ENCODE peak calls at places on chromosomes 12 and 14, in four cellular contexts. X is WTC11, Q is HepG2, O is K562. D is an unnamed sample.

GRCh38 chr12:19778111-19778688 is 338.9 kb downstream of the AEBP2 start:
- DNase-seq in O (no peak), Q (no peak), X (no peak), D (no peak)

GRCh38 chr12:5557906-5558305 is 126.0 kb downstream of the NTF3 start:
- DNase-seq in X (no peak), Q (no peak), O (no peak), D (no peak)

GRCh38 chr12:26327975-26328635 is 132.7 kb downstream of the SSPN start:
- DNase-seq in Q (no peak), O (no peak), X (no peak), D (no peak)

GRCh38 chr12:113841786-113842185 is 124.3 kb downstream of the RBM19 start:
- DNase-seq in O (no peak), X (no peak), Q (no peak), D (no peak)

GRCh38 chr14:70782361-70782760 is 27.0 kb downstream of the MAP3K9 start:
- DNase-seq in O (no peak), Q (no peak), X (no peak), D (no peak)

GRCh38 chr12:97982684-97983083 is 520.1 kb downstream of the RMST start:
- DNase-seq in Q (no peak), O (no peak), X (no peak), D (no peak)

GRCh38 chr14:84541008-84541407 is 988.9 kb upstream of the FLRT2 start:
- DNase-seq in O (no peak), X (no peak), Q (no peak), D (no peak)

GRCh38 chr12:109462868-109463692 is 14.0 kb downstream of the KCTD10 start:
- DNase-seq in O (no peak), X (peak; percentile 31), Q (peak; percentile 63), D (no peak)

GRCh38 chr14:90804776-90805391 is 11.3 kb downstream of the TTC7B start:
- DNase-seq in X (no peak), Q (no peak), O (no peak), D (no peak)

GRCh38 chr12:132547207-132547740 is 57.3 kb downstream of the FBRSL1 start:
- DNase-seq in X (no peak), Q (no peak), O (no peak), D (no peak)

GRCh38 chr12:585062-586061 is 77.9 kb downstream of the NINJ2 start:
- DNase-seq in X (no peak), Q (peak; percentile 90), O (no peak), D (no peak)

GRCh38 chr14:76862546-76863282 is 36.5 kb downstream of the LRRC74A start:
- DNase-seq in O (no peak), Q (no peak), X (no peak), D (no peak)

GRCh38 chr12:112097641-112098040 is 10.9 kb downstream of the NAA25 start:
- DNase-seq in O (no peak), Q (no peak), X (no peak), D (no peak)

GRCh38 chr14:25381498-25381897 is 331.6 kb upstream of the STXBP6 start:
- DNase-seq in O (no peak), Q (peak; percentile 41), X (no peak), D (no peak)

GRCh38 chr14:102969060-102969791 is 46.8 kb downstream of the AMN start:
- DNase-seq in Q (no peak), O (no peak), X (no peak), D (no peak)

GRCh38 chr12:100375023-100375737 is 18.3 kb downstream of the SLC17A8 start:
- DNase-seq in Q (no peak), O (no peak), X (no peak), D (no peak)

GRCh38 chr12:97308576-97309198 is 153.9 kb upstream of the RMST start:
- DNase-seq in X (no peak), O (peak; percentile 24), Q (peak; percentile 39), D (peak; percentile 15)

GRCh38 chr14:42174357-42174756 is 567.7 kb downstream of the LRFN5 start:
- DNase-seq in Q (no peak), X (no peak), O (no peak), D (no peak)

GRCh38 chr14:60353410-60353809 is 104.4 kb downstream of the PPM1A start:
- DNase-seq in Q (no peak), X (no peak), O (no peak), D (no peak)

GRCh38 chr14:30610719-30611388 is 11.3 kb upstream of the SCFD1 start:
- DNase-seq in O (peak; percentile 10), X (no peak), Q (peak; percentile 75), D (no peak)

GRCh38 chr12:110345176-110345651 is 58.3 kb downstream of the ANAPC7 start:
- DNase-seq in O (no peak), Q (peak; percentile 97), X (no peak), D (no peak)

GRCh38 chr14:92886337-92886736 is 36.6 kb upstream of the CHGA start:
- DNase-seq in O (no peak), X (no peak), Q (no peak), D (no peak)
- TF ChIP-seq ETV6 in O (no peak), X (no peak), Q (no peak), D (no peak)

GRCh38 chr12:1662761-1663439 is 28.0 kb upstream of the ADIPOR2 start:
- DNase-seq in O (peak; percentile 82), X (peak; percentile 91), Q (no peak), D (no peak)
- TF ChIP-seq ETV6 in O (peak; percentile 97), X (peak; percentile 100), Q (peak; percentile 29), D (peak; percentile 32)

GRCh38 chr14:32435411-32435810 is 106.3 kb downstream of the AKAP6 start:
- DNase-seq in O (no peak), X (no peak), Q (no peak), D (no peak)

GRCh38 chr14:32434180-32434579 is 105.1 kb downstream of the AKAP6 start:
- DNase-seq in O (no peak), X (no peak), Q (no peak), D (no peak)

GRCh38 chr14:32434880-32435279 is 105.8 kb downstream of the AKAP6 start:
- DNase-seq in Q (no peak), X (no peak), O (no peak), D (no peak)

GRCh38 chr14:32430326-32430725 is 101.2 kb downstream of the AKAP6 start:
- DNase-seq in X (no peak), O (no peak), Q (no peak), D (no peak)

DNA sequence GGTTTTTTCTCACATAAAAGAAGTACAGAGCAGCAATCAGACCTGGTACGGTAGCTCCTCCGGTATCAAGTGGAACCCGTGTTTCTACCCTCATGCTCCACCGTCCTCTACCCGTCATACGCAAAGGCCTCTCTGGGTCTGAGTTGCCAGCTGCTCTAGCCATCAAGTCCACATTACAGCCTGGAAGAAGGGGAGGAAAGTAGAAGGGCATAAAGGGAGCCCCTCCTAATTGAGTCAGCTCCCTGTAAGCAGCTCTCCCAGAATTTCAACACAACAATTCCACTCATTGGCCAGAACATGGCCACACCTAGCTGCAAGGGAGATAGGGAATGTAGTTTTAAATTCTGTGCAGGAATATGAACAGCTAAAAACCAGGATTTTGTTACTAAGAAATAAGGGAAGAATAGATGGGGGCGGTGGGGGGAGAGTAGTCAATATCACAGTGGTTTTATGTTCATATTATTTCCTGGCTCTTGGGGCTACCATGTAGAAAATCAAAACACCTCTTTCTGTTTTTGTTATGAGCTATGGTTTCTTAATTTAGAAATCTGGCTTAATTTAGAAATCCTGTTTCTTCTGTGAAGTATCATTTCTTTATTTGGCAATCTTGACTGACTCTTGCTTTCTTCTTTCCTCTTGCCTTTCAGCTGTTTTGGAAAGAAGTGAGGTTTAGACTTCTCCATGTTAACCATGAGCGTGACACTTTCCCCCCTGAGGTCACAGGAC is 103.9 kb downstream of the AKAP6 start:
- DNase-seq in O (no peak), X (no peak), Q (no peak), D (no peak)
- TF ChIP-seq ETV6 in O (no peak), X (no peak), Q (no peak), D (no peak)

GRCh38 chr12:69492739-69493138 is 22.6 kb downstream of the FRS2 start:
- DNase-seq in Q (no peak), X (no peak), O (no peak), D (no peak)
- TF ChIP-seq ETV6 in Q (no peak), X (no peak), O (no peak), D (no peak)

GRCh38 chr14:21308132-21308478 is 28.2 kb downstream of the RPGRIP1 start:
- DNase-seq in Q (peak; percentile 89), X (no peak), O (peak; percentile 31), D (no peak)
- TF ChIP-seq ETV6 in Q (no peak), X (no peak), O (no peak), D (no peak)

GRCh38 chr12:12992418-12993175 is 7.5 kb downstream of the HEBP1 start:
- DNase-seq in Q (peak; percentile 43), O (no peak), X (no peak), D (no peak)
- TF ChIP-seq ETV6 in Q (no peak), O (no peak), X (no peak), D (no peak)

DNA sequence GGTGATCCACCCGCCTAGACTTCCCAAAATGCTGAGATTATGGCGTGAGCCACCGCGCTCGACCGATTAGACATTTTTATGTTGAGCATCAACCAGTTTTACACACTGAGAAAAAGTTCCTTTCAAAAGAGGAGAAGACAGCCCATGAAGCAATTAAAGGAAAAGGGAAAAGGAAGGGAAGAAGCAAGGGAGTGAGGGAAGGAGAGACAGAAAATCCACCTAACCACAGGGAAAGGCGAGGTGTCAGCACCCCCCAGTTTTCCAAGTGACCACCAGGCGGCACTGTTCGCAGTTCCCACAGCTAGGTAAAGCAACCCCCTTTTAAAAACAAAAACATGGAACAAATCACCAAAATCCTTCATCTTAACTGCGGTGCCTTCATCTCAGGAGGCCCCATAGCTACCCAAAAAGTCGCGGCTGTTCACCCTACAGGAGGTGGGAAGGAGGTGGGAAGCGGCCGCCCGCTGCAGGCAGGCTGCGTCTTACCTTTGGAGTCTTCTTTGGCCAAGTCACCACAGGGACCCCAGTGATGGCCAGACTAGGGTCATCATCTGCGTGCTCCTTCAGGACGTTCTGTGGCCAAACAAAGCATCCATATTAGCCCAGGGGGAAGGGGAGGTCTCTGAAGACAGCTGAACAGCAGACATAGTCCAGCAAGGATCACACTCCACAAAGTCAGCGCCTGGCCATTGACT is 86.6 kb downstream of the KDM2B start:
- DNase-seq in X (peak; percentile 84), O (peak; percentile 79), Q (no peak), D (no peak)
- TF ChIP-seq ETV6 in X (no peak), O (no peak), Q (no peak), D (no peak)

DNA sequence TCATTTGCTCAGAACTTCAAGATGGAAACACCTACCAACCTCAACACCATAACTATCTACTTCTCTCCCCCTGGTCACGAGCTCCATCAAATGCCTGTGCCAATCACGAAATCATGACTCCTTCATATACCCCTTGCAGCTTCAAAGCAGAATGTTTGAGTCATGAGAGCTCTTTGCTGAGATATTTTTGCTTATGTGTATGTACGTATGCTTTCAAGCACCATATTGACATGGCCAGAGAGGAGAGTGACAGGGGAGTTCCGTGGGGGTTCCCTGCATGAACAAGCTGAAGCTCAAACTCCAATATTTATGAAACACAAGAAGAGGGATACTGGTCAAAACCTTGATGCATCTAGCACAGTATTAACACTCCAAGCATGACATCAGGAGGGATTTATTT is 374.4 kb downstream of the DPF3 start:
- DNase-seq in Q (no peak), O (no peak), X (no peak), D (no peak)
- TF ChIP-seq ETV6 in Q (no peak), O (no peak), X (no peak), D (no peak)

D was measured in GM12878.